ENCODE peak calls at places on chromosomes 4 and X, in nine cellular contexts. J is PC-9, G is SJSA1, D is tibial artery, F is mucosa of descending colon, V is transverse colon, R is colonic mucosa, M is BE2C, U is spleen. T is an unnamed sample. For H3K9me3, the result is how much of the 10 kb centered on the place peaks cover.

GRCh38 chr4:16082038-16082423 is 1.8 kb downstream of the PROM1 start:
- DNase-seq in J (no peak), G (no peak), D (no peak), F (no peak), V (no peak), R (no peak), M (no peak), U (no peak), T (no peak)

GRCh38 chr4:88107406-88108107 is 50.9 kb downstream of the ABCG2 start:
- DNase-seq in J (peak), G (no peak), D (no peak), F (peak), V (peak), R (peak), M (no peak), U (no peak), T (peak)

GRCh38 chr4:129377131-129377845 is 281.3 kb downstream of the C4orf33 start:
- DNase-seq in J (no peak), G (no peak), D (no peak), F (no peak), V (no peak), R (no peak), M (no peak), U (no peak), T (no peak)

GRCh38 chrX:103629295-103630170 is 758 bp downstream of the TCEAL1 start:
- DNase-seq in J (peak), G (peak), D (peak), F (peak), V (peak), R (peak), M (peak), U (peak), T (peak)

GRCh38 chrX:37825225-37825842 is 22.0 kb downstream of the DYNLT3 start:
- DNase-seq in J (no peak), G (no peak), D (peak), F (peak), V (peak), R (peak), M (peak), U (no peak), T (no peak)

GRCh38 chr4:113292371-113293042 is 243.1 kb downstream of the ANK2 start:
- DNase-seq in J (no peak), G (no peak), D (peak), F (peak), V (peak), R (peak), M (no peak), U (no peak), T (no peak)

GRCh38 chr4:11232004-11232403 is 196.7 kb downstream of the HS3ST1 start:
- DNase-seq in J (no peak), G (no peak), D (no peak), F (no peak), V (no peak), R (no peak), M (no peak), U (no peak), T (no peak)

GRCh38 chr4:138643827-138644226 is 371.8 kb upstream of the NOCT start:
- DNase-seq in J (no peak), G (no peak), D (no peak), F (no peak), V (no peak), R (no peak), M (no peak), U (no peak), T (no peak)

GRCh38 chr4:81818385-81818784 is 346.7 kb upstream of the RASGEF1B start:
- DNase-seq in J (no peak), G (no peak), D (no peak), F (no peak), V (no peak), R (no peak), M (no peak), U (no peak), T (no peak)

GRCh38 chr4:105934381-105934780 is 39.1 kb downstream of the NPNT start:
- DNase-seq in J (no peak), G (no peak), D (no peak), F (no peak), V (no peak), R (no peak), M (no peak), U (no peak), T (no peak)

GRCh38 chr4:48778431-48779094 is 1.5 kb downstream of the FRYL start:
- DNase-seq in J (no peak), G (no peak), D (no peak), F (no peak), V (no peak), R (no peak), M (no peak), U (no peak), T (no peak)

GRCh38 chr4:88742561-88742960 is 44.9 kb upstream of the NAP1L5 start:
- DNase-seq in J (no peak), G (no peak), D (no peak), F (no peak), V (no peak), R (no peak), M (no peak), U (no peak), T (no peak)

GRCh38 chr4:174929346-174929745 is 11.2 kb downstream of the ADAM29 start:
- DNase-seq in J (no peak), G (no peak), D (no peak), F (no peak), V (no peak), R (no peak), M (no peak), U (no peak), T (no peak)

GRCh38 chr4:145019346-145019745 is 78.7 kb downstream of the ANAPC10 start:
- DNase-seq in J (no peak), G (no peak), D (no peak), F (no peak), V (no peak), R (no peak), M (no peak), U (no peak), T (no peak)
- H3K9me3 ChIP-seq in J (under half), G (under half), D (under half), F (under half), V (under half), R (under half), M (under half), U (under half), T (under half)

GRCh38 chr4:74055498-74055897 is 17.0 kb upstream of the CXCL3 start:
- DNase-seq in J (no peak), G (no peak), D (no peak), F (no peak), V (no peak), R (no peak), M (no peak), U (no peak), T (no peak)
- H3K9me3 ChIP-seq in J (under half), G (under half), D (under half), F (under half), V (under half), R (under half), M (under half), U (under half), T (under half)

GRCh38 chrX:5559386-5559785 is 669.3 kb downstream of the NLGN4X start:
- DNase-seq in J (no peak), G (no peak), D (no peak), F (no peak), V (no peak), R (no peak), M (no peak), U (no peak), T (no peak)
- H3K9me3 ChIP-seq in J (under half), G (under half), D (under half), F (under half), V (under half), R (under half), M (under half), U (under half), T (under half)

DNA sequence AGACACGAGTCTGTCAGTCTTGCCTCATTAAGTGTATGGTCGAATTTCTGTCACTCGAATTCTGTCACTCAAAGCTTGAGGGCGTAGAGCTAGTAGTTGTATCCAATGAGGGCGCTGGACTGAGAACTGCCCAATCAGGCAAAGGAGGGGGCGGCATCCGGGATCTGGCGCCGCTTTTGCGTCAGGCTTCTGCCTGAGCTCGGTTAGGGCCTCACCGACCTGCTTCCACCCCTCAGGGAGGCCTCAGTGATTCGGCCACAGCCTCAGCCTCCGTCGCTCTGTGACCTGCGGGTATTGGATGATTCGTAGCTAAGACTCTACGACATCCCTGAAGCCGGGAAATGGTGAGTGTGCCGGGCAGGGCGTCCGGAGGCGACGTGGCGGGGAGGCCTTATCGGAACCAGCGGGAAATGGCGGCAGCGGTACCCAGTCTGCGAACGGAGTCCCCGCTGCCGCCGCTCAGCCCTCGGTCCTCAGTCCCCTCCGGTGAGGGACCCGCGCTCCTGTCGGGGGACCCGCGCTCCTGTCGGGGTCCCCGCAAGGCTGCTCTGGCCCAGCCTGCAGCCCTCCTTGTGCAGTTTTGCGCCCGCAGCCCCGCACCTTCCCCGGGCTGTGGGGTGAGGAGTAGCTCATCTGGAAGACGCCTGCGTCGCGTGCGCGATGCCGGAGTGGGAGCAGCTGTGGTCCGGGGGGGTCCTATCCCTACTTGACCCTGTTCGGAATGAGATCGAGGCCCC is 88.3 kb downstream of the ZNF718 start:
- DNase-seq in J (no peak), G (no peak), D (peak), F (peak), V (peak), R (peak), M (no peak), U (peak), T (peak)
- H3K9me3 ChIP-seq in J (under half), G (under half), D (under half), F (half or more), V (under half), R (under half), M (under half), U (half or more), T (under half)

GRCh38 chrX:70176938-70177533 is at the start of gene DGAT2L6:
- DNase-seq in J (no peak), G (peak), D (no peak), F (no peak), V (no peak), R (no peak), M (peak), U (no peak), T (no peak)

GRCh38 chrX:70172226-70172625 is 5.1 kb upstream of the DGAT2L6 start:
- DNase-seq in J (no peak), G (no peak), D (no peak), F (no peak), V (no peak), R (no peak), M (no peak), U (no peak), T (no peak)

GRCh38 chrX:70172964-70173363 is 4.3 kb upstream of the DGAT2L6 start:
- DNase-seq in J (no peak), G (no peak), D (no peak), F (no peak), V (no peak), R (no peak), M (no peak), U (no peak), T (no peak)

GRCh38 chrX:70174754-70175153 is 2.5 kb upstream of the DGAT2L6 start:
- DNase-seq in J (no peak), G (no peak), D (no peak), F (peak), V (no peak), R (no peak), M (no peak), U (no peak), T (no peak)

GRCh38 chrX:70175338-70175737 is 1.9 kb upstream of the DGAT2L6 start:
- DNase-seq in J (no peak), G (no peak), D (no peak), F (no peak), V (no peak), R (no peak), M (no peak), U (no peak), T (no peak)
- H3K9me3 ChIP-seq in J (under half), G (under half), D (under half), F (under half), V (under half), R (under half), M (under half), U (under half), T (under half)

GRCh38 chr4:4726051-4726450 is 133.4 kb upstream of the MSX1 start:
- DNase-seq in J (no peak), G (no peak), D (no peak), F (no peak), V (no peak), R (no peak), M (no peak), U (no peak), T (no peak)
- H3K9me3 ChIP-seq in J (under half), G (under half), D (under half), F (under half), V (under half), R (under half), M (under half), U (half or more), T (under half)